ENCODE peak calls at places on chromosome 1, in seven cellular contexts. One of them, this sample, is unnamed.

GRCh38 chr1:33111965-33112364 is 31.0 kb downstream of the AZIN2 start:
- DNase-seq in GM12892: no peak
- DNase-seq in transverse colon: no peak
- DNase-seq in stomach: no peak
- DNase-seq in HL-60: no peak
- DNase-seq in breast epithelium: no peak
- DNase-seq in GM12891: no peak
- DNase-seq in this sample: no peak

GRCh38 chr1:231584117-231584516 is 42.5 kb upstream of the DISC1 start:
- DNase-seq in GM12892: no peak
- DNase-seq in transverse colon: no peak
- DNase-seq in stomach: no peak
- DNase-seq in HL-60: peak
- DNase-seq in breast epithelium: no peak
- DNase-seq in GM12891: no peak
- DNase-seq in this sample: peak

GRCh38 chr1:237911911-237912310 is 21.2 kb upstream of the ZP4 start:
- DNase-seq in GM12892: no peak
- DNase-seq in transverse colon: no peak
- DNase-seq in stomach: no peak
- DNase-seq in HL-60: no peak
- DNase-seq in breast epithelium: no peak
- DNase-seq in GM12891: no peak
- DNase-seq in this sample: no peak

GRCh38 chr1:8122477-8123407 is 96.6 kb upstream of the ERRFI1 start:
- DNase-seq in GM12892: no peak
- DNase-seq in transverse colon: no peak
- DNase-seq in stomach: no peak
- DNase-seq in HL-60: no peak
- DNase-seq in breast epithelium: no peak
- DNase-seq in GM12891: no peak
- DNase-seq in this sample: no peak

GRCh38 chr1:12454406-12455391 is 163.3 kb downstream of the DHRS3 start:
- DNase-seq in GM12892: no peak
- DNase-seq in transverse colon: no peak
- DNase-seq in stomach: no peak
- DNase-seq in HL-60: no peak
- DNase-seq in breast epithelium: no peak
- DNase-seq in GM12891: no peak
- DNase-seq in this sample: no peak

GRCh38 chr1:162251102-162251501 is 125.6 kb downstream of the SPATA46 start:
- DNase-seq in GM12892: no peak
- DNase-seq in transverse colon: no peak
- DNase-seq in stomach: no peak
- DNase-seq in HL-60: no peak
- DNase-seq in breast epithelium: no peak
- DNase-seq in GM12891: no peak
- DNase-seq in this sample: no peak

GRCh38 chr1:222896630-222897526 is 82.0 kb downstream of the DISP1 start:
- DNase-seq in GM12892: no peak
- DNase-seq in transverse colon: no peak
- DNase-seq in stomach: no peak
- DNase-seq in HL-60: no peak
- DNase-seq in breast epithelium: no peak
- DNase-seq in GM12891: no peak
- DNase-seq in this sample: no peak

GRCh38 chr1:165383067-165383466 is 26.6 kb upstream of the LMX1A start:
- DNase-seq in GM12892: no peak
- DNase-seq in transverse colon: peak
- DNase-seq in stomach: no peak
- DNase-seq in HL-60: no peak
- DNase-seq in breast epithelium: no peak
- DNase-seq in GM12891: no peak
- DNase-seq in this sample: no peak

GRCh38 chr1:15848143-15848928 is 829 bp downstream of the SPEN start:
- DNase-seq in GM12892: no peak
- DNase-seq in transverse colon: peak
- DNase-seq in stomach: peak
- DNase-seq in HL-60: peak
- DNase-seq in breast epithelium: no peak
- DNase-seq in GM12891: no peak
- DNase-seq in this sample: no peak

GRCh38 chr1:213051127-213051880 is at the start of gene RPS6KC1:
- DNase-seq in GM12892: peak
- DNase-seq in transverse colon: peak
- DNase-seq in stomach: peak
- DNase-seq in HL-60: peak
- DNase-seq in breast epithelium: peak
- DNase-seq in GM12891: peak
- DNase-seq in this sample: peak

DNA sequence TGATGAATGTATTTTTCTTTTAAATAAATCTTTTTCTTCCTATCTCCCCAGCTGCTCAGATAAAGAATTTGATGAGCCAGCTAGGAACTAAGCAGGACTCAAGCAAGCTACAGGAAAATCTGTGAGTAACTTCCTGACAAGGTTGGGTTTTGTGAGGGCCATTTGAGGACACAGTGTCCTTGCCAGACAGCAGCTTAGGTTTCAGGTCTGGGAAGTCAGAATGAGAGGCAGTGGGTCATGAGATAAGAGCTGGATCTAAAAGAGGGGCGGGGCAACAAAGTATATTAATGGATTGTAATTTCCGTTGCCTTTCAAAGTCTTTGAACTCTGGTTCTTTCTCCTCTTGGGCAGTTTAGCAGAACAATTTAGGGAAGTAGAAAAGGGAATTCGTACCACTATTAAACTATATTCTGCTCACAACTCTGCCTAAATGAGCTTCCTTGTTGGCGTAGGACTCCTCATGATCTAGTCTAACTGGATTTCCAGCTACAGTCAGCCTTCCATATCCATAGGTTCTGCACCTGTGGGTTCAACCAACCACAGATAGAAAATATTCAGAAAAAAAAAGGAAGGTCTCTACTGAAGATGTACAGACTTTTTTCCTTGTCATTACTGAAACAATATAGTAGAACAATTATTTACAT is 16.6 kb downstream of the STX12 start:
- DNase-seq in GM12892: no peak
- DNase-seq in transverse colon: no peak
- DNase-seq in stomach: peak
- DNase-seq in HL-60: peak
- DNase-seq in breast epithelium: no peak
- DNase-seq in GM12891: no peak
- DNase-seq in this sample: no peak
- TF ChIP-seq POLR2AphosphoS5 in GM12892: no peak
- TF ChIP-seq POLR2AphosphoS5 in transverse colon: no peak
- TF ChIP-seq POLR2AphosphoS5 in stomach: peak
- TF ChIP-seq POLR2AphosphoS5 in HL-60: no peak
- TF ChIP-seq POLR2AphosphoS5 in breast epithelium: no peak
- TF ChIP-seq POLR2AphosphoS5 in GM12891: no peak
- TF ChIP-seq POLR2AphosphoS5 in this sample: no peak

DNA sequence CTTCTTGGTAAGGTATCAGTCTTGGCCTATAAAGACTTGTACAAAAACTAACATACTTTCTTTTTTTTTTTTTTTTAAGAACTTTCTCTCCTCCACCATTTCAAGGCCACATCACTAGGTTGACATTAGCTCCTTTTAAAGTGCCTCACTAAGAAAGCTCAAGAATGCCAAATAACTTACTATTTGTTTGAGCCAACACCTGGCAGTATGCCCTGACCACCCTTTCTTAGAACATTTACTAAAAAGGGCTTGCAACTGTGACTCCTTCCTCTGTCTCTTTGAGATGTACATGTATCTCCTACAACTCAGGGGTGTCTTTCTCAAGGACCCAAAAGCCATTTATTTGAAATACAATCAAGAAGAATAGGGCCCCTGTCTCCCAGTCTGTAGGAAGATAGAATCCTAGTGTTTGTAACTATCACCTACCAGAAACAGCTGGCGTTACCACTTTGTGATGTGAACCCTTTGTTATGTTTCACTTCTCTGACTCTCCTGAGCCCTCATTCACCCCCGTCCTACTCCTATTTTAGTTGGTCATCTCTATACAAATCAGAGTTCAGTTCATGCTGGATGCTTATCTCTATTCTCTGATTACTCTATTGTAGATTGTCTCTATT is 12.2 kb upstream of the SAMD13 start:
- DNase-seq in GM12892: no peak
- DNase-seq in transverse colon: no peak
- DNase-seq in stomach: peak
- DNase-seq in HL-60: no peak
- DNase-seq in breast epithelium: no peak
- DNase-seq in GM12891: no peak
- DNase-seq in this sample: no peak
- TF ChIP-seq POLR2AphosphoS5 in GM12892: no peak
- TF ChIP-seq POLR2AphosphoS5 in transverse colon: no peak
- TF ChIP-seq POLR2AphosphoS5 in stomach: no peak
- TF ChIP-seq POLR2AphosphoS5 in HL-60: no peak
- TF ChIP-seq POLR2AphosphoS5 in breast epithelium: no peak
- TF ChIP-seq POLR2AphosphoS5 in GM12891: no peak
- TF ChIP-seq POLR2AphosphoS5 in this sample: no peak

DNA sequence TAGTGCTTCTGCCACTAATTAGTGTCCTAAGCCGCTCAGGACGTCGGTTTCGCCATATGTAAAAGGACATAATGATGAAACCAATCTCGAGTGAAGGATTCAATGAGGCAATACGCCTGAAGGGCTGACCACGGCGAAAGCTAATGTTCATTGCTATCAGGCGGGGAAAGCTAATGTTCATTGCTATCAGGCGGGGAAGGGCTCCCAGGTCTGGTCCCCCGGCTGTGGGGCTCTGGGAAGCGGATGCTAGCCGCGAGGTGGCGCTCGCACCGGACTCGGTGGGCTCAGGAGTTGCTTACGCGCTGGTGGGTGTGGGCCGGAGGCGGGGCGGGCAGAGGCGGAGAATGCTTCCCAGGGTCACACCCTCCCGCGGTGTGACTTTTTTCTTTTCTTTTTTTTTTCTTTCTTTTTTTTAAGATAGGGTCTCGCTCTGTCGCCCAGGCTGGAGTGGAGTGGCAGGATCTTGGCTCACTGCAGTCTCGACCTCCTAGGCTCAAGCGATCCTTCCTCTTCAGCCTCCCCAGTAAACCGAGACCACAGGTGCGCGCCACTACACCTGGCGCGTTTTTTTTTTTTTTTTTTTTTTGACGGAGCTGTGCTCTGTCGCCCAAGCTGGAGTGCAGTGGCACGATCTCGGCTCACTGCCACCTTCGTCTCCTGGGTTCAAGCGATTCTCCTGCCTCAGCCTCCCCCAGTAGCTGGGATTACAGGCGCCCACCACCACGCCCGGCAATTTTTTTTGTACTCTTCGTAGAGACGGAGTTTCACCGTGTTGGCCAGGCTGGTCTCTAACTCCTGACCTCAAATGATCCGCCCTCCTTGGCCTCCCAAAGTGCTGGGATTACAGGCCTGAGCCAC is 1.1 kb upstream of the PEAR1 start:
- DNase-seq in GM12892: peak
- DNase-seq in transverse colon: peak
- DNase-seq in stomach: peak
- DNase-seq in HL-60: peak
- DNase-seq in breast epithelium: peak
- DNase-seq in GM12891: peak
- DNase-seq in this sample: no peak
- TF ChIP-seq POLR2AphosphoS5 in GM12892: no peak
- TF ChIP-seq POLR2AphosphoS5 in transverse colon: no peak
- TF ChIP-seq POLR2AphosphoS5 in stomach: no peak
- TF ChIP-seq POLR2AphosphoS5 in HL-60: no peak
- TF ChIP-seq POLR2AphosphoS5 in breast epithelium: peak
- TF ChIP-seq POLR2AphosphoS5 in GM12891: no peak
- TF ChIP-seq POLR2AphosphoS5 in this sample: no peak

DNA sequence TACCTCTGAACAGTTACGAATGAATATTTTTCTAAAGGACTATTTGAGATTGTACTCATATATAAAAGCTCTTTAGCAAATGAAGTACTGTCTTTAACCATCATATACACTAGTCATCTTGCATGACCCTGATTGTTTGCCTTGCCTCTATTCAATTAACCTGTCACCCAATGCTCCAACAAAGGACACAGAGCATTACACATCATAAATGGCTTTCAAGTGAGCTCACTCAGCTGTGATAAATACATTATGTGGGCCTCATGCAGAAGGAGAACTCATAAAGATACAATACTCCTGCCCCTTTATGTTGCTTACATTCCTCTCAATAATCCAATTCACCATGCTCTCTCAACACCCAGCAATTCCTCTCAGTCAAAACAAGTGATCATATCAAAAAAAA is 993.0 kb upstream of the PRMT6 start:
- DNase-seq in GM12892: no peak
- DNase-seq in transverse colon: no peak
- DNase-seq in stomach: no peak
- DNase-seq in HL-60: no peak
- DNase-seq in breast epithelium: no peak
- DNase-seq in GM12891: no peak
- DNase-seq in this sample: no peak
- TF ChIP-seq POLR2AphosphoS5 in GM12892: no peak
- TF ChIP-seq POLR2AphosphoS5 in transverse colon: no peak
- TF ChIP-seq POLR2AphosphoS5 in stomach: no peak
- TF ChIP-seq POLR2AphosphoS5 in HL-60: no peak
- TF ChIP-seq POLR2AphosphoS5 in breast epithelium: no peak
- TF ChIP-seq POLR2AphosphoS5 in GM12891: no peak
- TF ChIP-seq POLR2AphosphoS5 in this sample: no peak

DNA sequence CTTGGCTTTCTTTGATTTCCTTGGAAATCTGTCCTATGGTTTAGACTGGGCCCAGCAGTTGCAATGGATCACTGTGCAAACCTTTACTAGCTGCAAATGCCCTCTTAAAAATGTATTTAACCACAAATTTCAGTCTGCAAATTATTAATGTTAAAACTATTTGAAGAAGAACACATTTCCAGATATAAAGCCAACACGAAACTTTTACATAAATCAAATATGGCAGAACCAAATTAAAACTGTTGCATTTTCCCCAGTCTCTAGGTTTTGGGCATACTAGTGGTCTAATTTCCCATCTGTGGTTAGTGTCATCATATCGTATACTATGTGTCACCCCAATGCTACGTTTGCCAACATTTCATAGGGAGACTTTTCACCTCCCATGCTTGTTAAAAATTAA is 52.3 kb downstream of the HMCN1 start:
- DNase-seq in GM12892: no peak
- DNase-seq in transverse colon: no peak
- DNase-seq in stomach: no peak
- DNase-seq in HL-60: no peak
- DNase-seq in breast epithelium: no peak
- DNase-seq in GM12891: no peak
- DNase-seq in this sample: no peak
- TF ChIP-seq POLR2AphosphoS5 in GM12892: no peak
- TF ChIP-seq POLR2AphosphoS5 in transverse colon: no peak
- TF ChIP-seq POLR2AphosphoS5 in stomach: no peak
- TF ChIP-seq POLR2AphosphoS5 in HL-60: no peak
- TF ChIP-seq POLR2AphosphoS5 in breast epithelium: no peak
- TF ChIP-seq POLR2AphosphoS5 in GM12891: no peak
- TF ChIP-seq POLR2AphosphoS5 in this sample: no peak